ENCODE peak calls at places on chromosomes 4 and X, in eight cellular contexts. W is HTR-8/SVneo; Q is neural progenitor cell; O is activated naive CD4-positive, alpha-beta T cell; T is mucosa of descending colon; G is cardiac fibroblast; B is NCI-H1105; J is HL-60. H is an unnamed sample.

GRCh38 chr4:158484173-158484885 is 37.4 kb upstream of the RXFP1 start:
- DNase-seq in J (no peak), T (no peak), O (no peak), G (peak; percentile 45), W (no peak), Q (no peak), B (no peak), H (no peak)

GRCh38 chr4:113300384-113301011 is 251.0 kb downstream of the ANK2 start:
- DNase-seq in B (no peak), G (peak; percentile 95), W (no peak), J (no peak), O (no peak), T (no peak), Q (no peak), H (no peak)

GRCh38 chrX:71482228-71482958 is 50.5 kb upstream of the OGT start:
- DNase-seq in O (no peak), B (no peak), Q (no peak), W (no peak), J (no peak), G (no peak), T (no peak), H (no peak)

GRCh38 chrX:115013705-115014104 is 3.7 kb downstream of the IL13RA2 start:
- DNase-seq in Q (no peak), W (no peak), T (no peak), B (no peak), O (no peak), G (peak; percentile 65), J (no peak), H (no peak)

GRCh38 chr4:107258359-107258758 is 222.2 kb upstream of the DKK2 start:
- DNase-seq in Q (no peak), W (no peak), G (peak; percentile 66), J (no peak), B (no peak), O (no peak), T (no peak), H (no peak)

GRCh38 chr4:26609398-26609797 is 25.5 kb downstream of the TBC1D19 start:
- DNase-seq in T (no peak), B (no peak), G (no peak), Q (no peak), J (peak; percentile 51), O (no peak), W (no peak), H (no peak)

GRCh38 chr4:122500852-122501501 is 44.5 kb upstream of the IL2 start:
- DNase-seq in B (peak; percentile 79), G (peak; percentile 57), J (no peak), Q (no peak), O (no peak), T (no peak), W (no peak), H (no peak)

GRCh38 chr4:79514637-79515320 is 106.8 kb upstream of the GK2 start:
- DNase-seq in B (no peak), W (no peak), J (no peak), T (no peak), Q (no peak), O (no peak), G (no peak), H (no peak)

GRCh38 chr4:182585321-182585720 is 331.9 kb downstream of the DCTD start:
- DNase-seq in O (no peak), G (no peak), W (no peak), Q (peak; percentile 56), J (no peak), B (no peak), T (no peak), H (no peak)

GRCh38 chrX:2767631-2768455 is 16.0 kb downstream of the XG start:
- DNase-seq in T (peak; percentile 38), Q (peak; percentile 52), J (no peak), W (peak; percentile 19), G (peak; percentile 61), B (no peak), O (no peak), H (no peak)

GRCh38 chrX:2700405-2701320 is 9.6 kb downstream of the CD99 start:
- DNase-seq in B (no peak), W (no peak), O (no peak), G (no peak), Q (no peak), J (no peak), T (no peak), H (no peak)

GRCh38 chrX:117834076-117834475 is 282.5 kb downstream of the KLHL13 start:
- DNase-seq in B (no peak), J (no peak), G (no peak), T (no peak), O (no peak), Q (no peak), W (no peak), H (no peak)

GRCh38 chr4:19236473-19236872 is 1015.2 kb upstream of the SLIT2 start:
- DNase-seq in O (no peak), Q (no peak), W (no peak), T (no peak), J (no peak), G (no peak), B (no peak), H (no peak)

GRCh38 chrX:16466640-16467432 is 183.1 kb upstream of the S100G start:
- DNase-seq in B (no peak), G (peak; percentile 50), Q (no peak), O (no peak), J (no peak), T (no peak), W (peak; percentile 49), H (no peak)

GRCh38 chr4:25856756-25857155 is 6.0 kb downstream of the SEL1L3 start:
- DNase-seq in W (no peak), J (peak; percentile 32), T (no peak), Q (no peak), B (no peak), G (peak; percentile 63), O (no peak), H (no peak)